ENCODE peak calls at places on chromosome 22, in six cellular contexts. One of them, this sample, is unnamed.

GRCh38 chr22:41976961-41977566 is 7.8 kb downstream of the SEPTIN3 start:
- DNase-seq in naive thymus-derived CD4-positive, alpha-beta T cell: peak; percentile 13
- DNase-seq in endothelial cell: no peak
- DNase-seq in activated CD4-positive, alpha-beta T cell treated with anti-CD3 and anti-CD28 coated beads, Interleukin-2, amount 50 U/mL, for 24 hours: no peak
- DNase-seq in cardiac fibroblast: no peak
- DNase-seq in choroid plexus epithelial cell: no peak
- DNase-seq in this sample: no peak

GRCh38 chr22:27576815-27577564 is 224.6 kb downstream of the MN1 start:
- DNase-seq in naive thymus-derived CD4-positive, alpha-beta T cell: no peak
- DNase-seq in endothelial cell: peak; percentile 13
- DNase-seq in activated CD4-positive, alpha-beta T cell treated with anti-CD3 and anti-CD28 coated beads, Interleukin-2, amount 50 U/mL, for 24 hours: no peak
- DNase-seq in cardiac fibroblast: peak; percentile 85
- DNase-seq in choroid plexus epithelial cell: peak; percentile 93
- DNase-seq in this sample: peak; percentile 67

GRCh38 chr22:20268350-20269012 is 363 bp upstream of the RTN4R start:
- DNase-seq in naive thymus-derived CD4-positive, alpha-beta T cell: peak; percentile 41
- DNase-seq in endothelial cell: peak; percentile 85
- DNase-seq in activated CD4-positive, alpha-beta T cell treated with anti-CD3 and anti-CD28 coated beads, Interleukin-2, amount 50 U/mL, for 24 hours: no peak
- DNase-seq in cardiac fibroblast: peak; percentile 36
- DNase-seq in choroid plexus epithelial cell: peak; percentile 31
- DNase-seq in this sample: peak; percentile 38

GRCh38 chr22:28903080-28903479 is 19.7 kb downstream of the ZNRF3 start:
- DNase-seq in naive thymus-derived CD4-positive, alpha-beta T cell: no peak
- DNase-seq in endothelial cell: no peak
- DNase-seq in activated CD4-positive, alpha-beta T cell treated with anti-CD3 and anti-CD28 coated beads, Interleukin-2, amount 50 U/mL, for 24 hours: no peak
- DNase-seq in cardiac fibroblast: no peak
- DNase-seq in choroid plexus epithelial cell: peak; percentile 37
- DNase-seq in this sample: no peak

GRCh38 chr22:37301144-37301820 is 19.0 kb downstream of the CYTH4 start:
- DNase-seq in naive thymus-derived CD4-positive, alpha-beta T cell: no peak
- DNase-seq in endothelial cell: no peak
- DNase-seq in activated CD4-positive, alpha-beta T cell treated with anti-CD3 and anti-CD28 coated beads, Interleukin-2, amount 50 U/mL, for 24 hours: no peak
- DNase-seq in cardiac fibroblast: no peak
- DNase-seq in choroid plexus epithelial cell: peak; percentile 34
- DNase-seq in this sample: no peak

GRCh38 chr22:43543522-43544281 is 131.9 kb downstream of the MPPED1 start:
- DNase-seq in naive thymus-derived CD4-positive, alpha-beta T cell: no peak
- DNase-seq in endothelial cell: no peak
- DNase-seq in activated CD4-positive, alpha-beta T cell treated with anti-CD3 and anti-CD28 coated beads, Interleukin-2, amount 50 U/mL, for 24 hours: no peak
- DNase-seq in cardiac fibroblast: no peak
- DNase-seq in choroid plexus epithelial cell: no peak
- DNase-seq in this sample: no peak

GRCh38 chr22:19878461-19879247 is 24.0 kb upstream of the GNB1L start:
- DNase-seq in naive thymus-derived CD4-positive, alpha-beta T cell: no peak
- DNase-seq in endothelial cell: no peak
- DNase-seq in activated CD4-positive, alpha-beta T cell treated with anti-CD3 and anti-CD28 coated beads, Interleukin-2, amount 50 U/mL, for 24 hours: no peak
- DNase-seq in cardiac fibroblast: peak; percentile 68
- DNase-seq in choroid plexus epithelial cell: peak; percentile 46
- DNase-seq in this sample: peak; percentile 28

GRCh38 chr22:27668828-27669797 is 132.4 kb downstream of the MN1 start:
- DNase-seq in naive thymus-derived CD4-positive, alpha-beta T cell: no peak
- DNase-seq in endothelial cell: no peak
- DNase-seq in activated CD4-positive, alpha-beta T cell treated with anti-CD3 and anti-CD28 coated beads, Interleukin-2, amount 50 U/mL, for 24 hours: no peak
- DNase-seq in cardiac fibroblast: peak; percentile 86
- DNase-seq in choroid plexus epithelial cell: peak; percentile 71
- DNase-seq in this sample: peak; percentile 25

GRCh38 chr22:47066616-47066905 is 304.1 kb downstream of the TBC1D22A start:
- DNase-seq in naive thymus-derived CD4-positive, alpha-beta T cell: no peak
- DNase-seq in endothelial cell: no peak
- DNase-seq in activated CD4-positive, alpha-beta T cell treated with anti-CD3 and anti-CD28 coated beads, Interleukin-2, amount 50 U/mL, for 24 hours: no peak
- DNase-seq in cardiac fibroblast: no peak
- DNase-seq in choroid plexus epithelial cell: no peak
- DNase-seq in this sample: no peak

GRCh38 chr22:49403102-49403501 is 424.6 kb downstream of the BRD1 start:
- DNase-seq in naive thymus-derived CD4-positive, alpha-beta T cell: no peak
- DNase-seq in endothelial cell: no peak
- DNase-seq in activated CD4-positive, alpha-beta T cell treated with anti-CD3 and anti-CD28 coated beads, Interleukin-2, amount 50 U/mL, for 24 hours: no peak
- DNase-seq in cardiac fibroblast: no peak
- DNase-seq in choroid plexus epithelial cell: no peak
- DNase-seq in this sample: no peak